ENCODE peak calls at places on chromosomes 2 and 18, in nine cellular contexts. E, Z, J, K, T, P, F, N and Q are unnamed samples. For H3K9me3, the result is how much of the 10 kb centered on the place peaks cover.

GRCh38 chr2:26483957-26484565 is 6.1 kb upstream of the OTOF start:
- DNase-seq in P (no peak), T (no peak), Z (no peak), K (no peak), J (no peak), F (peak), E (no peak), N (no peak), Q (peak)

GRCh38 chr2:5666798-5667197 is 25.4 kb upstream of the SOX11 start:
- DNase-seq in Z (peak), E (no peak), J (no peak), T (no peak), F (no peak), P (no peak), N (no peak), K (no peak), Q (no peak)

GRCh38 chr18:28176933-28177827 is at the start of gene CDH2:
- DNase-seq in E (no peak), P (no peak), N (peak), Z (peak), F (peak), K (peak), T (peak), J (no peak), Q (no peak)

GRCh38 chr2:178243961-178244360 is 49.6 kb downstream of the OSBPL6 start:
- DNase-seq in Z (no peak), N (no peak), T (no peak), E (no peak), P (no peak), J (no peak), F (no peak), K (no peak), Q (peak)

GRCh38 chr18:39845086-39845485 is 2109.9 kb upstream of the PIK3C3 start:
- DNase-seq in J (no peak), T (no peak), E (no peak), K (no peak), N (no peak), P (no peak), F (peak), Z (no peak), Q (no peak)

GRCh38 chr18:49723648-49724180 is 89.6 kb downstream of the ACAA2 start:
- DNase-seq in E (peak), P (no peak), T (no peak), K (no peak), F (peak), J (no peak), N (peak), Z (peak), Q (no peak)

GRCh38 chr2:20356042-20356441 is 5.4 kb upstream of the PUM2 start:
- DNase-seq in N (no peak), P (no peak), T (no peak), E (no peak), Z (peak), F (peak), K (no peak), J (no peak), Q (peak)

GRCh38 chr2:118430510-118431187 is 342.4 kb downstream of the INSIG2 start:
- DNase-seq in K (no peak), P (no peak), E (no peak), T (no peak), Z (no peak), F (peak), N (no peak), J (no peak), Q (no peak)

GRCh38 chr18:2547477-2548087 is 23.7 kb downstream of the METTL4 start:
- DNase-seq in T (no peak), F (peak), J (no peak), Z (peak), E (no peak), K (no peak), N (peak), P (no peak), Q (no peak)

GRCh38 chr2:66437601-66438497 is 2.9 kb downstream of the MEIS1 start:
- DNase-seq in J (no peak), F (peak), E (no peak), N (peak), P (no peak), K (peak), T (no peak), Z (no peak), Q (no peak)

GRCh38 chr18:49561377-49562193 is at the start of gene LIPG:
- DNase-seq in F (peak), Z (peak), E (peak), J (no peak), N (peak), T (no peak), P (peak), K (no peak), Q (peak)

GRCh38 chr2:80169811-80170594 is 134.5 kb downstream of the LRRTM1 start:
- DNase-seq in J (no peak), N (no peak), T (no peak), E (no peak), K (no peak), Z (no peak), P (no peak), F (no peak), Q (no peak)

GRCh38 chr2:112962308-112963175 is 15.3 kb upstream of the IL36G start:
- DNase-seq in F (no peak), E (no peak), K (no peak), T (no peak), J (no peak), N (no peak), Z (no peak), P (no peak), Q (no peak)

GRCh38 chr2:101899871-101900270 is 91.9 kb upstream of the IL1R2 start:
- DNase-seq in K (no peak), J (no peak), Z (no peak), E (no peak), P (no peak), F (no peak), N (no peak), T (no peak), Q (no peak)

GRCh38 chr2:178865121-178865520 is 57.9 kb upstream of the TTN start:
- DNase-seq in N (no peak), K (no peak), P (no peak), T (peak), F (peak), Z (no peak), E (no peak), J (no peak), Q (peak)

GRCh38 chr2:1224901-1225300 is 188.4 kb upstream of the TPO start:
- DNase-seq in E (no peak), P (no peak), Z (no peak), J (no peak), T (no peak), N (no peak), K (no peak), F (no peak), Q (no peak)

GRCh38 chr2:86038291-86039081 is 67.2 kb downstream of the POLR1A start:
- DNase-seq in K (peak), F (peak), T (no peak), J (no peak), N (no peak), E (peak), P (no peak), Z (no peak), Q (peak)

GRCh38 chr18:31723998-31724711 is 36.5 kb downstream of the SLC25A52 start:
- DNase-seq in P (no peak), N (no peak), K (peak), T (peak), J (peak), F (peak), Z (no peak), E (no peak), Q (no peak)

GRCh38 chr2:67485431-67485830 is 88.3 kb downstream of the ETAA1 start:
- DNase-seq in J (no peak), K (no peak), N (no peak), P (no peak), Z (peak), E (no peak), F (no peak), T (no peak), Q (no peak)

GRCh38 chr2:6111676-6112294 is 419.6 kb downstream of the SOX11 start:
- DNase-seq in F (no peak), P (no peak), K (no peak), T (no peak), J (no peak), N (no peak), E (no peak), Z (no peak), Q (no peak)

GRCh38 chr2:101442042-101442666 is 32.8 kb downstream of the RFX8 start:
- DNase-seq in K (no peak), T (no peak), Z (peak), N (no peak), E (no peak), F (peak), J (no peak), P (no peak), Q (no peak)

GRCh38 chr2:159547031-159547430 is 69.3 kb downstream of the BAZ2B start:
- DNase-seq in T (no peak), J (no peak), Z (peak), N (no peak), K (no peak), P (no peak), E (no peak), F (no peak), Q (no peak)

GRCh38 chr2:133918141-133918540 is 335.7 kb upstream of the MGAT5 start:
- DNase-seq in E (no peak), P (no peak), K (no peak), F (no peak), N (no peak), T (no peak), J (no peak), Z (no peak), Q (no peak)

GRCh38 chr18:70973626-70974025 is 684.8 kb downstream of the SOCS6 start:
- DNase-seq in P (no peak), Z (no peak), K (no peak), J (no peak), N (no peak), F (no peak), T (no peak), E (no peak), Q (no peak)
- H3K9me3 ChIP-seq in P (under half), Z (under half), K (under half), J (under half), N (under half), F (under half), T (under half), E (under half), Q (under half)

DNA sequence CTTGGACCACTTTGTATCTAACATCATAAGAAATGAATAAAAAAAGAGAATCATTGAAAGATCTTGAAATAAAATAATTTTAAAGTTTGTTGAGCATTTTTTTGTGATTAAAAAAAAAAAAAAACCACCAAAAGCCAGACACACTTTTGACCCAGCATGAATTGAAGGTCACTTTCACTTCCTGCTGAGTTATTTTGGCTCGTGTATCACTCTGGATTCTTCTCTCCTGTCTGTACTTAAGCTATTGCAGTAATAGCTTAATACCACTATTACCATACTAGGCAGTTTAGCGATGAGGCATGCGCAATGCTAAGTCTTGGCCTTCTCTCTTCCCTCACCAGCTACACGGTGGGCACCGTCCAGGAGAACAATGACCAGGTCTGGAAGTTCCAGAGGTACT is 54.5 kb upstream of the SPP2 start:
- DNase-seq in P (no peak), J (no peak), F (peak), K (no peak), T (no peak), N (no peak), E (no peak), Z (peak), Q (no peak)
- TF ChIP-seq CTCF in P (no peak), J (no peak), F (no peak), K (no peak), T (no peak), N (no peak), E (no peak), Z (no peak), Q (no peak)

DNA sequence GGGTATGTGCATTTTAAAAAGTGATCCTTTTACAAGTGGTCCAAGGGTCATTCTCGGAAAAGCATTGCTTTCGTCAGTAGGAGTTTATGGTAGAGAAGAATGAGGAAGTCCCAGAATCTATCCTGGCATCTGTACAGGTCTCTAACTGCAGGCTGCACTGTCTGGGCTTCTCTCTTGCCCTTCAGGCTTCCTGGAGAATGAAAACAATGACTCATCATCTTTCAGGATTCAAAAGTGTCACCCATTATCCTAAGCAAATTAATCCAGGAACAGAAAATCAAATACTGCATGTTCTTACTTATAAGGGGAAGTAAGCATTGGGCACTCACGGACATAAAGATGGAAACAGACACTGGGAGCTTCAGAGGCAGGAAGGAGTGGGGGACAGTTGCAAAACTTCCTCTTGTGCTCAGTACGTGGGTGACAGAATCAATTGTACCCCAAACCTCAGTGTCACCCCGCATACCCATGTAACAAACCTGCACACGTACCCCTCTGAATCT is 60.2 kb upstream of the TXNDC2 start:
- DNase-seq in Z (peak), F (peak), N (peak), J (no peak), P (no peak), K (no peak), T (no peak), E (peak), Q (no peak)
- H3K9me3 ChIP-seq in Z (under half), F (under half), N (under half), J (under half), P (under half), K (under half), T (under half), E (under half), Q (under half)

GRCh38 chr2:156695595-156695994 is 259.4 kb downstream of the GPD2 start:
- DNase-seq in T (no peak), Z (no peak), K (no peak), N (no peak), P (no peak), F (no peak), J (no peak), E (no peak), Q (no peak)
- TF ChIP-seq CTCF in T (no peak), Z (no peak), K (no peak), N (no peak), P (no peak), F (no peak), J (no peak), E (no peak), Q (no peak)